ENCODE peak calls at places on chromosomes 7 and 10, in nine cellular contexts. R, M, C, G, H, T, S, U and V are unnamed samples.

GRCh38 chr7:105678811-105679495 is 97.7 kb upstream of the EFCAB10 start:
- DNase-seq in R (peak), M (peak), C (peak), G (no peak), H (no peak), T (peak), S (no peak), U (peak), V (no peak)

GRCh38 chr7:6227294-6227846 is 45.1 kb downstream of the CYTH3 start:
- DNase-seq in R (no peak), M (no peak), C (no peak), G (no peak), H (peak), T (no peak), S (no peak), U (peak), V (no peak)

GRCh38 chr10:87656431-87657072 is 3.1 kb upstream of the PAPSS2 start:
- DNase-seq in R (no peak), M (no peak), C (no peak), G (no peak), H (no peak), T (peak), S (no peak), U (peak), V (no peak)

GRCh38 chr7:17298840-17299476 is 506 bp downstream of the AHR start:
- DNase-seq in R (peak), M (peak), C (peak), G (peak), H (no peak), T (peak), S (peak), U (no peak), V (no peak)

GRCh38 chr10:12512292-12513002 is 163.1 kb downstream of the CAMK1D start:
- DNase-seq in R (no peak), M (no peak), C (no peak), G (no peak), H (no peak), T (no peak), S (no peak), U (no peak), V (no peak)

GRCh38 chr10:5557040-5557721 is 32.4 kb downstream of the CALML3 start:
- DNase-seq in R (no peak), M (no peak), C (no peak), G (no peak), H (no peak), T (no peak), S (no peak), U (no peak), V (no peak)

GRCh38 chr10:4770766-4771553 is 55.0 kb upstream of the AKR1E2 start:
- DNase-seq in R (no peak), M (no peak), C (no peak), G (no peak), H (peak), T (no peak), S (no peak), U (peak), V (peak)

GRCh38 chr10:11863353-11864105 is 40.4 kb downstream of the PROSER2 start:
- DNase-seq in R (no peak), M (no peak), C (no peak), G (peak), H (no peak), T (peak), S (peak), U (no peak), V (no peak)

GRCh38 chr7:27419581-27420177 is 177.1 kb downstream of the EVX1 start:
- DNase-seq in R (no peak), M (no peak), C (no peak), G (no peak), H (no peak), T (no peak), S (no peak), U (peak), V (no peak)

GRCh38 chr10:91907914-91908357 is 1.4 kb downstream of the FGFBP3 start:
- DNase-seq in R (no peak), M (no peak), C (no peak), G (no peak), H (no peak), T (no peak), S (peak), U (peak), V (no peak)

GRCh38 chr10:34651796-34652195 is 163.3 kb downstream of the PARD3 start:
- DNase-seq in R (no peak), M (no peak), C (no peak), G (no peak), H (no peak), T (no peak), S (no peak), U (no peak), V (no peak)

GRCh38 chr7:4045975-4046374 is 636.1 kb upstream of the FOXK1 start:
- DNase-seq in R (no peak), M (no peak), C (no peak), G (no peak), H (no peak), T (no peak), S (no peak), U (no peak), V (no peak)

GRCh38 chr10:47404446-47404845 is 20.4 kb upstream of the ZNF488 start:
- DNase-seq in R (no peak), M (no peak), C (no peak), G (no peak), H (no peak), T (no peak), S (no peak), U (no peak), V (no peak)

GRCh38 chr10:37222046-37222445 is 96.6 kb downstream of the ANKRD30A start:
- DNase-seq in R (peak), M (no peak), C (no peak), G (no peak), H (no peak), T (no peak), S (no peak), U (no peak), V (no peak)

GRCh38 chr10:37010741-37011140 is 114.7 kb upstream of the ANKRD30A start:
- DNase-seq in R (no peak), M (no peak), C (no peak), G (no peak), H (no peak), T (no peak), S (no peak), U (no peak), V (no peak)

GRCh38 chr7:98133181-98133580 is 26.5 kb downstream of the LMTK2 start:
- DNase-seq in R (no peak), M (no peak), C (peak), G (peak), H (no peak), T (peak), S (no peak), U (no peak), V (no peak)

GRCh38 chr10:98916751-98917150 is 318.9 kb downstream of the HPSE2 start:
- DNase-seq in R (no peak), M (no peak), C (no peak), G (no peak), H (no peak), T (no peak), S (no peak), U (no peak), V (no peak)

GRCh38 chr7:46352335-46352954 is 431.4 kb upstream of the IGFBP3 start:
- DNase-seq in R (peak), M (peak), C (no peak), G (peak), H (peak), T (peak), S (no peak), U (peak), V (peak)

GRCh38 chr10:132418520-132419416 is 21.8 kb downstream of the PWWP2B start:
- DNase-seq in R (no peak), M (no peak), C (peak), G (no peak), H (no peak), T (no peak), S (no peak), U (peak), V (no peak)

GRCh38 chr7:44223362-44224114 is 22.8 kb downstream of the YKT6 start:
- DNase-seq in R (no peak), M (peak), C (no peak), G (no peak), H (no peak), T (no peak), S (no peak), U (no peak), V (no peak)

GRCh38 chr10:3612183-3613001 is 172.6 kb downstream of the KLF6 start:
- DNase-seq in R (no peak), M (no peak), C (no peak), G (no peak), H (no peak), T (no peak), S (no peak), U (no peak), V (no peak)

GRCh38 chr7:42107484-42107883 is 129.5 kb downstream of the GLI3 start:
- DNase-seq in R (no peak), M (no peak), C (no peak), G (no peak), H (no peak), T (no peak), S (no peak), U (peak), V (no peak)

GRCh38 chr10:6498771-6499170 is 81.3 kb downstream of the PRKCQ start:
- DNase-seq in R (no peak), M (no peak), C (no peak), G (no peak), H (no peak), T (peak), S (no peak), U (no peak), V (no peak)

GRCh38 chr10:73941300-73941699 is 30.4 kb downstream of the PLAU start:
- DNase-seq in R (no peak), M (no peak), C (no peak), G (no peak), H (no peak), T (no peak), S (no peak), U (no peak), V (no peak)